ENCODE peak calls at places on chromosomes 13 and 19, in nine cellular contexts. M is naive thymus-derived CD4-positive, alpha-beta T cell; K is left colon; B is midbrain; R is AG09319; S is activated CD8-positive, alpha-beta T cell treated with anti-CD3 and anti-CD28 coated beads for 36 hours; D is RPMI8226; O is tibial nerve; T is NCI-H187. W is an unnamed sample.
A peak's percentile ranks its signal among the peaks of the same experiment; 100 is the strongest.

GRCh38 chr13:42396501-42396900 is 124.5 kb downstream of the AKAP11 start:
- DNase-seq in R (no peak), M (no peak), K (peak; percentile 30), D (peak; percentile 61), T (no peak), B (no peak), O (no peak), S (peak; percentile 81), W (no peak)

GRCh38 chr19:39293394-39293793 is 2.8 kb upstream of the IFNL1 start:
- DNase-seq in R (no peak), T (no peak), S (no peak), D (no peak), O (no peak), M (no peak), K (no peak), B (no peak), W (no peak)

GRCh38 chr19:10009269-10009665 is 1.0 kb downstream of the COL5A3 start:
- DNase-seq in S (peak; percentile 48), T (no peak), K (no peak), R (no peak), O (peak; percentile 44), B (peak; percentile 18), M (peak; percentile 26), D (peak; percentile 60), W (no peak)

GRCh38 chr13:111398715-111399299 is 78.4 kb downstream of the TEX29 start:
- DNase-seq in O (no peak), R (no peak), T (no peak), D (no peak), M (no peak), K (no peak), B (no peak), S (no peak), W (no peak)

GRCh38 chr13:74204606-74205312 is 70.6 kb upstream of the KLF12 start:
- DNase-seq in K (no peak), R (no peak), B (no peak), O (no peak), M (no peak), S (no peak), T (no peak), D (no peak), W (no peak)

GRCh38 chr19:38057954-38058690 is 151.1 kb downstream of the SIPA1L3 start:
- DNase-seq in M (no peak), K (peak; percentile 65), D (peak; percentile 24), S (no peak), T (peak; percentile 82), O (no peak), B (no peak), R (no peak), W (no peak)

GRCh38 chr19:35313614-35314013 is 15.4 kb upstream of the CD22 start:
- DNase-seq in S (no peak), K (no peak), O (no peak), M (no peak), R (no peak), T (no peak), D (peak; percentile 64), B (no peak), W (no peak)

GRCh38 chr19:43560687-43561086 is 14.6 kb downstream of the XRCC1 start:
- DNase-seq in K (no peak), T (no peak), O (no peak), S (peak; percentile 49), B (no peak), D (no peak), R (no peak), M (no peak), W (no peak)

GRCh38 chr19:12611361-12611699 is 610 bp downstream of the ZNF791 start:
- DNase-seq in K (peak; percentile 80), S (no peak), O (peak; percentile 63), R (peak; percentile 54), D (peak; percentile 11), M (no peak), T (peak; percentile 2), B (peak; percentile 58), W (peak; percentile 75)

GRCh38 chr13:99307648-99308339 is 595 bp upstream of the GPR183 start:
- DNase-seq in S (peak; percentile 86), K (peak; percentile 36), M (no peak), T (no peak), B (no peak), D (no peak), R (no peak), O (no peak), W (no peak)

GRCh38 chr13:55661505-55661904 is 1479.2 kb upstream of the PRR20A start:
- DNase-seq in D (no peak), T (no peak), K (no peak), B (no peak), O (no peak), R (no peak), S (no peak), M (no peak), W (no peak)

GRCh38 chr13:29429496-29429895 is 166.0 kb downstream of the SLC7A1 start:
- DNase-seq in R (no peak), O (no peak), B (no peak), D (no peak), K (no peak), S (no peak), T (no peak), M (no peak), W (no peak)

GRCh38 chr19:8615813-8616596 is 5.5 kb upstream of the ADAMTS10 start:
- DNase-seq in K (no peak), S (peak; percentile 67), T (no peak), D (peak; percentile 72), M (peak; percentile 54), R (no peak), O (peak; percentile 36), B (peak; percentile 26), W (no peak)

GRCh38 chr19:17777840-17778620 is 16.9 kb upstream of the B3GNT3 start:
- DNase-seq in R (no peak), K (peak; percentile 88), O (no peak), M (no peak), S (peak; percentile 75), B (no peak), T (peak; percentile 6), D (peak; percentile 38), W (no peak)

GRCh38 chr19:40510526-40511115 is 43.8 kb downstream of the SPTBN4 start:
- DNase-seq in S (no peak), K (no peak), R (no peak), T (no peak), O (no peak), M (no peak), D (no peak), B (no peak), W (no peak)

GRCh38 chr19:49807174-49807830 is 5.8 kb downstream of the FUZ start:
- DNase-seq in O (no peak), B (no peak), R (no peak), K (no peak), D (no peak), M (no peak), T (no peak), S (peak; percentile 29), W (no peak)

GRCh38 chr13:50276550-50276949 is 261.3 kb downstream of the KCNRG start:
- DNase-seq in T (no peak), M (no peak), D (no peak), O (no peak), R (no peak), S (no peak), B (no peak), K (no peak), W (no peak)